ENCODE peak calls at places on chromosomes 2 and 18, in four cellular contexts. J is fibroblast of lung, W is aorta, A is trophoblast cell. O is an unnamed sample.

GRCh38 chr2:240795916-240796510 is 24.0 kb downstream of the KIF1A start:
- DNase-seq in A (no peak), J (no peak), W (no peak), O (no peak)

GRCh38 chr2:162113771-162114168 is 38.3 kb downstream of the GCG start:
- DNase-seq in W (peak; percentile 53), A (peak; percentile 52), J (peak; percentile 82), O (no peak)

GRCh38 chr2:16621348-16621747 is 44.3 kb downstream of the CYRIA start:
- DNase-seq in A (peak; percentile 86), J (peak; percentile 36), W (no peak), O (no peak)

GRCh38 chr2:161045726-161046125 is 114.5 kb upstream of the TANK start:
- DNase-seq in J (peak; percentile 62), A (no peak), W (no peak), O (no peak)

GRCh38 chr2:45391866-45392265 is 219.2 kb downstream of the SRBD1 start:
- DNase-seq in A (no peak), J (no peak), W (no peak), O (no peak)

GRCh38 chr2:157170299-157170698 is 87.2 kb upstream of the GALNT5 start:
- DNase-seq in W (no peak), J (peak; percentile 50), A (no peak), O (no peak)

GRCh38 chr2:220891405-220891804 is 680.7 kb downstream of the EPHA4 start:
- DNase-seq in J (peak; percentile 83), W (no peak), A (no peak), O (no peak)

GRCh38 chr2:177543007-177543760 is 150.6 kb downstream of the AGPS start:
- DNase-seq in J (peak; percentile 49), W (no peak), A (no peak), O (peak; percentile 49)

GRCh38 chr2:112711356-112711755 is 9.5 kb upstream of the NT5DC4 start:
- DNase-seq in W (no peak), A (no peak), J (no peak), O (no peak)

GRCh38 chr2:29617351-29617750 is 304.0 kb downstream of the ALK start:
- DNase-seq in W (no peak), A (no peak), J (no peak), O (no peak)

GRCh38 chr2:112588611-112589045 is 4.2 kb downstream of the CHCHD5 start:
- DNase-seq in A (no peak), J (no peak), W (no peak), O (no peak)

GRCh38 chr2:214651451-214651850 is 158.0 kb downstream of the BARD1 start:
- DNase-seq in J (no peak), A (no peak), W (no peak), O (no peak)

GRCh38 chr18:11246883-11247282 is 97.5 kb upstream of the PIEZO2 start:
- DNase-seq in J (no peak), W (no peak), A (no peak), O (no peak)

GRCh38 chr18:66129248-66129647 is 378.4 kb downstream of the CDH7 start:
- DNase-seq in J (no peak), W (no peak), A (no peak), O (no peak)

GRCh38 chr2:232870766-232871371 is 805 bp downstream of the SNORC start:
- DNase-seq in J (no peak), A (no peak), W (no peak), O (no peak)
- H3K4me1 ChIP-seq in J (no peaks in the 10 kb centered on the region), A (peaks cover 4% of the 10 kb centered on the region), W (no peaks in the 10 kb centered on the region), O (no peaks in the 10 kb centered on the region)

DNA sequence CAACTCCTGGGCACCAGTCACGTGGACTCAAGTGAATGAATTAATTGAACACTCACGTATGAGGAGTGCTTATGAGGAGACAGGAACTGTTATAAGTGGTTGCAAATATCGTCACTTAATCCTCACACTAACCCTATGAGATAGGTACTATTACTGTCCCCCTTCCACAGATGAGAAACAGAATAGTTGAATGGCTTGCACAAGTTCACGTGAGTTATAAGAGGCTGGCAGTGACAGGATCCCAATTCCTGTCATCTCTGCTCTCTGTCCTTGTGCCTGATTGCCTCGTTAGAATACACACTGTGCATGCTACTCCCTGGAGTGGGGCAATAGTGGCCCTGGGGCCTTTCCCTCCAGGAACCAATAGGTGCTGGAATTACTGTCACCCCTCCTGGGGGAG is 253.5 kb downstream of the DYSF start:
- DNase-seq in J (no peak), W (no peak), A (no peak), O (no peak)
- H3K4me1 ChIP-seq in J (peaks cover 5% of the 10 kb centered on the region), W (peaks cover 4% of the 10 kb centered on the region), A (no peaks in the 10 kb centered on the region), O (no peaks in the 10 kb centered on the region)

GRCh38 chr2:79159653-79160052 is at the start of gene REG3A:
- DNase-seq in A (no peak), J (no peak), W (no peak), O (no peak)

GRCh38 chr2:79162132-79162531 is 2.6 kb upstream of the REG3A start:
- DNase-seq in A (no peak), W (no peak), J (no peak), O (no peak)

GRCh38 chr2:79159030-79159429 is 523 bp downstream of the REG3A start:
- DNase-seq in J (no peak), A (no peak), W (no peak), O (no peak)

GRCh38 chr2:79162801-79163200 is 3.2 kb upstream of the REG3A start:
- DNase-seq in A (no peak), W (no peak), J (no peak), O (no peak)
- H3K4me1 ChIP-seq in A (no peaks in the 10 kb centered on the region), W (no peaks in the 10 kb centered on the region), J (no peaks in the 10 kb centered on the region), O (no peaks in the 10 kb centered on the region)

GRCh38 chr2:226153553-226153952 is 646.1 kb downstream of the IRS1 start:
- DNase-seq in W (no peak), A (no peak), J (no peak), O (no peak)

GRCh38 chr2:226155476-226155875 is 644.1 kb downstream of the IRS1 start:
- DNase-seq in W (no peak), A (no peak), J (no peak), O (no peak)

GRCh38 chr2:226154610-226155009 is 645.0 kb downstream of the IRS1 start:
- DNase-seq in A (no peak), J (no peak), W (no peak), O (no peak)

DNA sequence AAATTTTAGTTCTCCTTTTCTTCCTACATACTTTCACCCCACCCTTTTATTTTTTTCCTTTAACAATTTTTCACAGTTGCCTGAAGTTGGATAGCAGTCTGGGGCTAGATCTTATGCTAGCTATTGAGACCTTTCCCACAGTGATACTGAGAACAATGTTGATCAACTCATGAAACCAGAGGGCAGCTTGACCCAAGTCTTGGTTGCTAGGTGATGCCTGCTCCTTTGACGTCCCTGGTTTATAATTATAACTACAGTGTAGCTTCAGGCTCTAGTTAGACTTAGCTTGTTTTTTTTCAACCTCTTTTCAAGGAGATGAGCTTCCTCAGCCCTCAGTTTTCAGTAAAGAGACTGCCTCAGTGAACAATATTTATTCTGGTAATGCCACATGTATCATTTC is 648.5 kb downstream of the IRS1 start:
- DNase-seq in A (no peak), W (no peak), J (peak; percentile 34), O (no peak)
- H3K4me1 ChIP-seq in A (no peaks in the 10 kb centered on the region), W (no peaks in the 10 kb centered on the region), J (no peaks in the 10 kb centered on the region), O (no peaks in the 10 kb centered on the region)

DNA sequence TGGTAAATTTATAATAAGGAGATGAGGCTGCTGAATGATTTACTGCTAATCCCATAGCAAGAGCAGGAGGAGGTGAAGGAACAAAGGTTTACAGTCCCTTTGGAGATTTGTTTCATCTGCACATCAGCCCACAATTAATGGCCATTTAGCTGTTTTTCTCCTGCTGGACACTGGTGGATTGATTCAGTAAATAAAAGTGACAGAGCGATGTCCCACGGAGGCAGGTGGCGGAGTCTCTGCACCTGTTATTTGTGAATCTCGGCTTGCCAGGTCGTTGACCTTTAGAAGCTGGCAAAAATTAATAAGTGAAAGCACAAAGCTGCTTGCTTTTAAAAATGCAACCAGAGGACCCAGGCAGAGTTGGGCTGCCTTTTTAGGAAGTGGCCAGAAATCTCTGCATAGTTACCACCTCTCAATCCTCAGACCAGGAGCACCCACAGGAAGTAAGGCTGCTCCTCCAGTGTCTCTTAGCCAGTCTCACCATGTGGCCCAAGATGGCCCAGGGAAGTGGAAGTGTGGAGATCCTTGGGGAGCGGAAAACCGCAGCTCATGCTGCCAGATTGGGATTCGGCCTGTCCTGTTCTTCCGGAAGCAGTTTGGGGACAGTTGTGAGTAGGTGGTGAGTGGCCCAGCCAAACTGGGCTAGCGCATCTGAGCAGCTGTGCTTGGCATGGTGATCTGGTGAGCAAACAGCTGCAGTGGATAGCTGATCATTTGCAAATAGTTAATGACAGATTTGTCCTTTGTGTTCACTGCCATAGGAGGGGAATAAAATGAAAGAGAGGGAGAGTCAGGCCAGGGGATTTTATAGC is 1005.7 kb upstream of the PIK3C3 start:
- DNase-seq in W (no peak), J (no peak), A (no peak), O (no peak)
- H3K4me1 ChIP-seq in W (no peaks in the 10 kb centered on the region), J (no peaks in the 10 kb centered on the region), A (no peaks in the 10 kb centered on the region), O (peaks cover 17% of the 10 kb centered on the region)

GRCh38 chr2:98463988-98464771 is 19.5 kb downstream of the INPP4A start:
- DNase-seq in J (no peak), A (no peak), W (no peak), O (no peak)

GRCh38 chr2:98464772-98465310 is 20.2 kb downstream of the INPP4A start:
- DNase-seq in J (no peak), A (no peak), W (peak; percentile 63), O (no peak)

GRCh38 chr2:98467082-98467536 is 22.5 kb downstream of the INPP4A start:
- DNase-seq in A (no peak), W (no peak), J (no peak), O (no peak)

GRCh38 chr2:98467652-98468051 is 23.0 kb downstream of the INPP4A start:
- DNase-seq in A (no peak), J (no peak), W (no peak), O (no peak)

DNA sequence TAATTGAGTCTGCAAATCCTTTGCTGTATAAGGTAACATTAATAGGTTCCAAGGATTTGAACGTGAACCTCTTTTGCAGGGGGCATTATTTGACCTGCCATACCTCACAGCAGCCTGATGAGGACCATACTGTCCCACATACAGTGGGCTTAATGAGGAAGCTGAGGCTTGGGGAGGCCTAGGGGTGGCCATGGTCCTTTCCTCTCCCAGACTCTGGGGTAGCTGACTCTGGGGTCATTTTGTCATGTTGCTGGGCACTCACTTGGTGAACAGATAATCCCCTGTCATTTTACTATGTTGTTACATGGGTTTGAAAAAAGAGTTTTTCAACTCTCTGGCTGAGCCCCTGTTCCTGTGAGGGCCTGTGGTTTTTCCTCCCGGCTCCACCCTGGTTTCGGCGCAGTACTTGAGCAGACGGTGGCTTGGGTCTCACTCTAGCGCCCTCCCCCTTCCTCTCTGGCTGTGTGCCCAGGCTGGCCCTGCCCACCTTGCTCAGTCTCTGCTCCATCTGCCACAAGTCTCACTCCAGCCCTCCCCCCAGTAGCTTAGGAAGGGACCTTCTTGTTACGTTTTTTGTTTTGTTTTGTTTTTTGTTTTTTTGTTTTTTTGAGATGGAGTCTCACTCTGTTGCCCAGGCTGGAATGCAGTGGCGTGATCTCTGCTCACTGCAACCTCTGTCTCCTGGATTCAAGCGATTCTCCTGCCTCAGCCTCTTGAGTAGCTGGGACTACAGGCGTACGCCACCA is 21.0 kb downstream of the INPP4A start:
- DNase-seq in J (peak; percentile 71), A (no peak), W (peak; percentile 83), O (peak; percentile 32)
- H3K4me1 ChIP-seq in J (peaks cover 2% of the 10 kb centered on the region), A (peaks cover 6% of the 10 kb centered on the region), W (no peaks in the 10 kb centered on the region), O (peaks cover 4% of the 10 kb centered on the region)